ENCODE peak calls at places on chromosomes 1 and 21, in eight cellular contexts. R is NCI-H1105 treated with DMSO at 0.1 percent for 48 hours; S is lower leg skin; E is EH; B is stimulated activated CD8-positive, alpha-beta memory T cell treated with anti-CD3 and anti-CD28 coated beads, Interleukin-4, amount 100 ng/mL, for 1 hour; W is AG04450; N is substantia nigra; G is skeletal muscle cell. U is an unnamed sample.

GRCh38 chr1:184387069-184387870 is 441 bp downstream of the C1orf21 start:
- DNase-seq in R (peak), S (peak), B (peak), E (peak), G (no peak), N (peak), W (no peak), U (peak)

GRCh38 chr1:93079685-93080141 is 630 bp downstream of the MTF2 start:
- DNase-seq in W (no peak), N (no peak), R (peak), S (no peak), G (peak), B (no peak), E (peak), U (peak)

GRCh38 chr1:169009666-169010065 is 96.8 kb upstream of the ATP1B1 start:
- DNase-seq in G (no peak), B (no peak), R (no peak), E (no peak), N (no peak), S (no peak), W (no peak), U (no peak)

GRCh38 chr1:91020967-91021685 is 709 bp downstream of the ZNF644 start:
- DNase-seq in R (peak), B (peak), G (peak), E (peak), W (peak), N (peak), S (peak), U (peak)

GRCh38 chr1:22808846-22809501 is 98.3 kb downstream of the EPHB2 start:
- DNase-seq in N (peak), R (no peak), W (peak), E (peak), B (no peak), S (no peak), G (peak), U (peak)

GRCh38 chr1:108831225-108831624 is 25.7 kb downstream of the AKNAD1 start:
- DNase-seq in W (no peak), E (peak), R (no peak), N (no peak), B (no peak), G (no peak), S (peak), U (peak)

GRCh38 chr1:39946216-39946615 is 8.7 kb upstream of the MFSD2A start:
- DNase-seq in B (no peak), N (no peak), E (no peak), W (no peak), S (no peak), G (no peak), R (no peak), U (no peak)

GRCh38 chr1:108117908-108118902 is 81.9 kb downstream of the SLC25A24 start:
- DNase-seq in B (no peak), N (no peak), W (no peak), R (no peak), E (peak), G (no peak), S (peak), U (peak)

GRCh38 chr21:45973475-45974072 is 8.0 kb upstream of the COL6A1 start:
- DNase-seq in B (peak), N (no peak), W (no peak), G (peak), E (peak), R (peak), S (peak), U (peak)

GRCh38 chr21:45853703-45854342 is 127.7 kb upstream of the COL6A1 start:
- DNase-seq in N (no peak), R (no peak), B (no peak), W (no peak), G (no peak), S (peak), E (no peak), U (no peak)

U was measured in iris pigment epithelial cell.